ENCODE peak calls at places on chromosomes 5 and 9, in ten cellular contexts. One of them, this sample, is unnamed.

GRCh38 chr9:91037511-91038482 is 236.2 kb downstream of the SYK start:
- DNase-seq in AG04450: peak; percentile 80
- DNase-seq in heart right ventricle: no peak
- DNase-seq in caudate nucleus: no peak
- DNase-seq in WERI-Rb-1: no peak
- DNase-seq in brain microvascular endothelial cell: peak; percentile 77
- DNase-seq in neuronal stem cell: no peak
- DNase-seq in aorta: peak; percentile 73
- DNase-seq in suprapubic skin: no peak
- DNase-seq in fibroblast of lung: peak; percentile 96
- DNase-seq in this sample: no peak

GRCh38 chr9:76654575-76654974 is 109.7 kb upstream of the PCA3 start:
- DNase-seq in AG04450: peak; percentile 86
- DNase-seq in heart right ventricle: no peak
- DNase-seq in caudate nucleus: no peak
- DNase-seq in WERI-Rb-1: no peak
- DNase-seq in brain microvascular endothelial cell: peak; percentile 88
- DNase-seq in neuronal stem cell: no peak
- DNase-seq in aorta: no peak
- DNase-seq in suprapubic skin: no peak
- DNase-seq in fibroblast of lung: peak; percentile 97
- DNase-seq in this sample: peak; percentile 27

GRCh38 chr9:26744362-26744965 is 148.1 kb downstream of the CAAP1 start:
- DNase-seq in AG04450: no peak
- DNase-seq in heart right ventricle: no peak
- DNase-seq in caudate nucleus: no peak
- DNase-seq in WERI-Rb-1: no peak
- DNase-seq in brain microvascular endothelial cell: no peak
- DNase-seq in neuronal stem cell: no peak
- DNase-seq in aorta: no peak
- DNase-seq in suprapubic skin: no peak
- DNase-seq in fibroblast of lung: peak; percentile 60
- DNase-seq in this sample: no peak

GRCh38 chr5:124602925-124603650 is 143.4 kb downstream of the ZNF608 start:
- DNase-seq in AG04450: no peak
- DNase-seq in heart right ventricle: no peak
- DNase-seq in caudate nucleus: no peak
- DNase-seq in WERI-Rb-1: no peak
- DNase-seq in brain microvascular endothelial cell: no peak
- DNase-seq in neuronal stem cell: no peak
- DNase-seq in aorta: no peak
- DNase-seq in suprapubic skin: no peak
- DNase-seq in fibroblast of lung: no peak
- DNase-seq in this sample: no peak

GRCh38 chr5:179258922-179259730 is 86.1 kb downstream of the ADAMTS2 start:
- DNase-seq in AG04450: no peak
- DNase-seq in heart right ventricle: no peak
- DNase-seq in caudate nucleus: no peak
- DNase-seq in WERI-Rb-1: no peak
- DNase-seq in brain microvascular endothelial cell: peak; percentile 51
- DNase-seq in neuronal stem cell: no peak
- DNase-seq in aorta: peak; percentile 67
- DNase-seq in suprapubic skin: peak; percentile 73
- DNase-seq in fibroblast of lung: peak; percentile 31
- DNase-seq in this sample: no peak

GRCh38 chr9:127360829-127361228 is 36.1 kb upstream of the SLC2A8 start:
- DNase-seq in AG04450: no peak
- DNase-seq in heart right ventricle: no peak
- DNase-seq in caudate nucleus: no peak
- DNase-seq in WERI-Rb-1: peak; percentile 66
- DNase-seq in brain microvascular endothelial cell: peak; percentile 8
- DNase-seq in neuronal stem cell: no peak
- DNase-seq in aorta: no peak
- DNase-seq in suprapubic skin: peak; percentile 57
- DNase-seq in fibroblast of lung: peak; percentile 63
- DNase-seq in this sample: no peak

GRCh38 chr5:141872496-141873356 is 5.5 kb downstream of the PCDH1 start:
- DNase-seq in AG04450: no peak
- DNase-seq in heart right ventricle: no peak
- DNase-seq in caudate nucleus: no peak
- DNase-seq in WERI-Rb-1: no peak
- DNase-seq in brain microvascular endothelial cell: no peak
- DNase-seq in neuronal stem cell: no peak
- DNase-seq in aorta: no peak
- DNase-seq in suprapubic skin: no peak
- DNase-seq in fibroblast of lung: no peak
- DNase-seq in this sample: no peak

GRCh38 chr9:77457916-77458592 is 190.1 kb downstream of the GNA14 start:
- DNase-seq in AG04450: no peak
- DNase-seq in heart right ventricle: peak; percentile 56
- DNase-seq in caudate nucleus: peak; percentile 36
- DNase-seq in WERI-Rb-1: peak; percentile 69
- DNase-seq in brain microvascular endothelial cell: peak; percentile 50
- DNase-seq in neuronal stem cell: peak; percentile 70
- DNase-seq in aorta: peak; percentile 65
- DNase-seq in suprapubic skin: no peak
- DNase-seq in fibroblast of lung: peak; percentile 67
- DNase-seq in this sample: no peak

GRCh38 chr5:2442686-2443354 is 308.7 kb downstream of the IRX2 start:
- DNase-seq in AG04450: no peak
- DNase-seq in heart right ventricle: no peak
- DNase-seq in caudate nucleus: no peak
- DNase-seq in WERI-Rb-1: no peak
- DNase-seq in brain microvascular endothelial cell: no peak
- DNase-seq in neuronal stem cell: no peak
- DNase-seq in aorta: no peak
- DNase-seq in suprapubic skin: no peak
- DNase-seq in fibroblast of lung: no peak
- DNase-seq in this sample: no peak

DNA sequence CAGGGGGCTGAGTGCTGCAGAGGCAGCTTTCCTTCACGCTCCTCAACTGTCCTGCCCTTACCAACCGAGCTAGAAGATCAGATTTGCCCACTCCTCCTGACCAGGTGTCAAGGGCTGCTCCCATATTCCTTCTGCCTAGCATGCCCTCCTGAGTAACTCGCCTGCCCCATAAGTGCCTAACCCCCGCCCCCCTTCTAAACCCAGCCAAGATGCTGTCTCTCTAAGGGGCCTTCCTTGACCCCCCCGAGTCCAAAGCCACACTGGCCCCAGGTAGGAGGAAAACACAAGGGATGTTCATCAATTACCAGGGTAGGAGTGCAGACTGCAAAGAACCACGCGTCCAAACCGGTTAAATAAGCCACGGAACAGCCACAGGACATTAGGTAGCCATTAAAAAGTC is 4.8 kb downstream of the CCDC69 start:
- DNase-seq in AG04450: no peak
- DNase-seq in heart right ventricle: no peak
- DNase-seq in caudate nucleus: no peak
- DNase-seq in WERI-Rb-1: no peak
- DNase-seq in brain microvascular endothelial cell: no peak
- DNase-seq in neuronal stem cell: no peak
- DNase-seq in aorta: no peak
- DNase-seq in suprapubic skin: no peak
- DNase-seq in fibroblast of lung: no peak
- DNase-seq in this sample: no peak
- H3K27ac ChIP-seq in AG04450: no peak overlapping the region
- H3K27ac ChIP-seq in heart right ventricle: no peak overlapping the region
- H3K27ac ChIP-seq in caudate nucleus: no peak overlapping the region
- H3K27ac ChIP-seq in WERI-Rb-1: no peak overlapping the region
- H3K27ac ChIP-seq in brain microvascular endothelial cell: no peak overlapping the region
- H3K27ac ChIP-seq in neuronal stem cell: no peak overlapping the region
- H3K27ac ChIP-seq in aorta: no peak overlapping the region
- H3K27ac ChIP-seq in suprapubic skin: no peak overlapping the region
- H3K27ac ChIP-seq in fibroblast of lung: no peak overlapping the region
- H3K27ac ChIP-seq in this sample: no peak overlapping the region

DNA sequence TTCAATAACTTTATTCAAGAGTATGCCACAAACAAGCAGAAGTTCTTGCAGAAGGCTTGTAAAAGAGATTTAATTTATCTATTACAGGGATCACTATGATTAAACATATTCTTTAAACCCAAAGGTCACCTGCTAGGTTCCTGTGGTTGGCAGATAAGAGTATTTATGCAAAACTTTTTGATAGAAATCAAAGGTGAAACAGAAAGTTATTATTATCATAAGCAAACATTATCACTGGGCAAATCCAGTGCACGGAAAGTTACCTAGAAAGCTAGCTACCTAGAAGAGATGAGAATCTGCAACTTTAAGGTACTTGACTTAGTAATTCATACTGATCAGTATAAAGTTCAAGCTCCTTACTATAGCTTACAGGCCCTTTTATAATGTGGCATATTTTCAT is 3.2 kb downstream of the STARD4 start:
- DNase-seq in AG04450: no peak
- DNase-seq in heart right ventricle: no peak
- DNase-seq in caudate nucleus: no peak
- DNase-seq in WERI-Rb-1: no peak
- DNase-seq in brain microvascular endothelial cell: no peak
- DNase-seq in neuronal stem cell: no peak
- DNase-seq in aorta: no peak
- DNase-seq in suprapubic skin: no peak
- DNase-seq in fibroblast of lung: no peak
- DNase-seq in this sample: no peak
- H3K27ac ChIP-seq in AG04450: no peak overlapping the region
- H3K27ac ChIP-seq in heart right ventricle: no peak overlapping the region
- H3K27ac ChIP-seq in caudate nucleus: no peak overlapping the region
- H3K27ac ChIP-seq in WERI-Rb-1: no peak overlapping the region
- H3K27ac ChIP-seq in brain microvascular endothelial cell: no peak overlapping the region
- H3K27ac ChIP-seq in neuronal stem cell: no peak overlapping the region
- H3K27ac ChIP-seq in aorta: no peak overlapping the region
- H3K27ac ChIP-seq in suprapubic skin: no peak overlapping the region
- H3K27ac ChIP-seq in fibroblast of lung: no peak overlapping the region
- H3K27ac ChIP-seq in this sample: no peak overlapping the region

GRCh38 chr9:125746017-125746773 is 978 bp upstream of the PBX3 start:
- DNase-seq in AG04450: peak; percentile 68
- DNase-seq in heart right ventricle: peak; percentile 95
- DNase-seq in caudate nucleus: peak; percentile 95
- DNase-seq in WERI-Rb-1: peak; percentile 99
- DNase-seq in brain microvascular endothelial cell: peak; percentile 78
- DNase-seq in neuronal stem cell: peak; percentile 94
- DNase-seq in aorta: peak; percentile 96
- DNase-seq in suprapubic skin: peak; percentile 96
- DNase-seq in fibroblast of lung: peak; percentile 90
- DNase-seq in this sample: peak; percentile 61
- H3K27ac ChIP-seq in AG04450: peak overlapping the region; percentile 47
- H3K27ac ChIP-seq in heart right ventricle: peak overlapping the region; percentile 81
- H3K27ac ChIP-seq in caudate nucleus: peak overlapping the region; percentile 91
- H3K27ac ChIP-seq in WERI-Rb-1: peak overlapping the region; percentile 96
- H3K27ac ChIP-seq in brain microvascular endothelial cell: no peak overlapping the region
- H3K27ac ChIP-seq in neuronal stem cell: peak overlapping the region; percentile 93
- H3K27ac ChIP-seq in aorta: peak overlapping the region; percentile 78
- H3K27ac ChIP-seq in suprapubic skin: peak overlapping the region; percentile 92
- H3K27ac ChIP-seq in fibroblast of lung: peak overlapping the region; percentile 85
- H3K27ac ChIP-seq in this sample: peak overlapping the region; percentile 73

GRCh38 chr5:154780128-154780527 is 25.0 kb downstream of the LARP1 start:
- DNase-seq in AG04450: no peak
- DNase-seq in heart right ventricle: no peak
- DNase-seq in caudate nucleus: no peak
- DNase-seq in WERI-Rb-1: no peak
- DNase-seq in brain microvascular endothelial cell: no peak
- DNase-seq in neuronal stem cell: no peak
- DNase-seq in aorta: no peak
- DNase-seq in suprapubic skin: no peak
- DNase-seq in fibroblast of lung: no peak
- DNase-seq in this sample: no peak
- H3K27ac ChIP-seq in AG04450: peak overlapping the region; percentile 21
- H3K27ac ChIP-seq in heart right ventricle: no peak overlapping the region
- H3K27ac ChIP-seq in caudate nucleus: no peak overlapping the region
- H3K27ac ChIP-seq in WERI-Rb-1: no peak overlapping the region
- H3K27ac ChIP-seq in brain microvascular endothelial cell: no peak overlapping the region
- H3K27ac ChIP-seq in neuronal stem cell: no peak overlapping the region
- H3K27ac ChIP-seq in aorta: no peak overlapping the region
- H3K27ac ChIP-seq in suprapubic skin: no peak overlapping the region
- H3K27ac ChIP-seq in fibroblast of lung: no peak overlapping the region
- H3K27ac ChIP-seq in this sample: no peak overlapping the region

GRCh38 chr5:34611829-34612415 is 44.2 kb upstream of the RAI14 start:
- DNase-seq in AG04450: no peak
- DNase-seq in heart right ventricle: no peak
- DNase-seq in caudate nucleus: no peak
- DNase-seq in WERI-Rb-1: no peak
- DNase-seq in brain microvascular endothelial cell: no peak
- DNase-seq in neuronal stem cell: no peak
- DNase-seq in aorta: no peak
- DNase-seq in suprapubic skin: no peak
- DNase-seq in fibroblast of lung: no peak
- DNase-seq in this sample: no peak

GRCh38 chr5:34606101-34606500 is 50.0 kb upstream of the RAI14 start:
- DNase-seq in AG04450: no peak
- DNase-seq in heart right ventricle: no peak
- DNase-seq in caudate nucleus: no peak
- DNase-seq in WERI-Rb-1: no peak
- DNase-seq in brain microvascular endothelial cell: no peak
- DNase-seq in neuronal stem cell: no peak
- DNase-seq in aorta: no peak
- DNase-seq in suprapubic skin: no peak
- DNase-seq in fibroblast of lung: no peak
- DNase-seq in this sample: no peak

GRCh38 chr5:34610576-34610975 is 45.6 kb upstream of the RAI14 start:
- DNase-seq in AG04450: no peak
- DNase-seq in heart right ventricle: no peak
- DNase-seq in caudate nucleus: no peak
- DNase-seq in WERI-Rb-1: no peak
- DNase-seq in brain microvascular endothelial cell: no peak
- DNase-seq in neuronal stem cell: peak; percentile 5
- DNase-seq in aorta: no peak
- DNase-seq in suprapubic skin: no peak
- DNase-seq in fibroblast of lung: no peak
- DNase-seq in this sample: no peak

GRCh38 chr5:34609951-34610431 is 46.1 kb upstream of the RAI14 start:
- DNase-seq in AG04450: no peak
- DNase-seq in heart right ventricle: no peak
- DNase-seq in caudate nucleus: no peak
- DNase-seq in WERI-Rb-1: no peak
- DNase-seq in brain microvascular endothelial cell: no peak
- DNase-seq in neuronal stem cell: peak; percentile 17
- DNase-seq in aorta: no peak
- DNase-seq in suprapubic skin: no peak
- DNase-seq in fibroblast of lung: no peak
- DNase-seq in this sample: no peak

DNA sequence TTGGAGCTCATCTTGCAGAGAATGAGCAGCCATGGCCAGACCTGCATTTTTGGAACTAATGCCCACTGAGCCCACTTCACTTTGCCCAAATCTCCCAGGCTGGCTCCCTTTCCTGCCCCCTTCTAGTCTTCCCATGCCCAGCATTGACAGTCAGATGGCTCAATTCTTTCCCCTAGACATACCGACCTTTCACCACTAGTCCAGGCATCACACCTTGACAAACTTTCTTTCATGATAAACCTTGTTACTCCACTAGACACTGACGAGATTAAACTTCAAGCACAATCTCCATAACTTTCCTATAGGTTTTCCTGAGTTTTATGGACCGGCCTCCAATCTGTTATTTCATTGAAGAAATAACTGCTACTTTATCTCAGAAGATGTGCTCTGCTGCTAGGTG is 47.8 kb upstream of the RAI14 start:
- DNase-seq in AG04450: no peak
- DNase-seq in heart right ventricle: no peak
- DNase-seq in caudate nucleus: no peak
- DNase-seq in WERI-Rb-1: no peak
- DNase-seq in brain microvascular endothelial cell: no peak
- DNase-seq in neuronal stem cell: no peak
- DNase-seq in aorta: no peak
- DNase-seq in suprapubic skin: no peak
- DNase-seq in fibroblast of lung: no peak
- DNase-seq in this sample: no peak
- H3K27ac ChIP-seq in AG04450: peak overlapping the region; percentile 90
- H3K27ac ChIP-seq in heart right ventricle: no peak overlapping the region
- H3K27ac ChIP-seq in caudate nucleus: no peak overlapping the region
- H3K27ac ChIP-seq in WERI-Rb-1: no peak overlapping the region
- H3K27ac ChIP-seq in brain microvascular endothelial cell: peak overlapping the region; percentile 96
- H3K27ac ChIP-seq in neuronal stem cell: no peak overlapping the region
- H3K27ac ChIP-seq in aorta: peak overlapping the region; percentile 67
- H3K27ac ChIP-seq in suprapubic skin: no peak overlapping the region
- H3K27ac ChIP-seq in fibroblast of lung: peak overlapping the region; percentile 81
- H3K27ac ChIP-seq in this sample: peak overlapping the region; percentile 90

This sample was measured in epithelial cell of prostate.